ENCODE peak calls at places on chromosomes 2 and 18, in eight cellular contexts. One of them, this sample, is unnamed.

GRCh38 chr18:10863026-10863425 is 286.3 kb downstream of the PIEZO2 start:
- DNase-seq in lower leg skin: no peak
- DNase-seq in neural crest cell: no peak
- DNase-seq in Calu3: no peak
- DNase-seq in adrenal gland: no peak
- DNase-seq in cardiac fibroblast: peak
- DNase-seq in NB4: no peak
- DNase-seq in A549: no peak
- DNase-seq in this sample: no peak

GRCh38 chr2:18883626-18884456 is 294.5 kb upstream of the NT5C1B start:
- DNase-seq in A549: peak
- DNase-seq in lower leg skin: no peak
- DNase-seq in cardiac fibroblast: peak
- DNase-seq in NB4: peak
- DNase-seq in adrenal gland: no peak
- DNase-seq in Calu3: peak
- DNase-seq in neural crest cell: no peak
- DNase-seq in this sample: no peak

GRCh38 chr2:150041721-150042450 is 445.6 kb downstream of the RND3 start:
- DNase-seq in cardiac fibroblast: peak
- DNase-seq in adrenal gland: no peak
- DNase-seq in lower leg skin: no peak
- DNase-seq in A549: no peak
- DNase-seq in NB4: no peak
- DNase-seq in Calu3: no peak
- DNase-seq in neural crest cell: no peak
- DNase-seq in this sample: no peak

GRCh38 chr2:236654496-236654895 is 84.9 kb downstream of the ACKR3 start:
- DNase-seq in cardiac fibroblast: no peak
- DNase-seq in neural crest cell: no peak
- DNase-seq in lower leg skin: peak
- DNase-seq in A549: no peak
- DNase-seq in Calu3: no peak
- DNase-seq in NB4: no peak
- DNase-seq in adrenal gland: no peak
- DNase-seq in this sample: no peak

GRCh38 chr2:148614332-148615049 is 30.1 kb upstream of the EPC2 start:
- DNase-seq in lower leg skin: peak
- DNase-seq in cardiac fibroblast: peak
- DNase-seq in adrenal gland: no peak
- DNase-seq in neural crest cell: no peak
- DNase-seq in A549: peak
- DNase-seq in NB4: peak
- DNase-seq in Calu3: peak
- DNase-seq in this sample: peak

GRCh38 chr18:57748770-57749603 is 54.1 kb downstream of the ATP8B1 start:
- DNase-seq in Calu3: peak
- DNase-seq in adrenal gland: no peak
- DNase-seq in lower leg skin: no peak
- DNase-seq in neural crest cell: no peak
- DNase-seq in cardiac fibroblast: peak
- DNase-seq in A549: peak
- DNase-seq in NB4: peak
- DNase-seq in this sample: peak

GRCh38 chr2:26068602-26069298 is 34.9 kb downstream of the RAB10 start:
- DNase-seq in A549: peak
- DNase-seq in lower leg skin: no peak
- DNase-seq in adrenal gland: no peak
- DNase-seq in NB4: peak
- DNase-seq in cardiac fibroblast: peak
- DNase-seq in neural crest cell: no peak
- DNase-seq in Calu3: peak
- DNase-seq in this sample: peak

GRCh38 chr2:42021490-42021889 is 26.3 kb upstream of the PKDCC start:
- DNase-seq in Calu3: no peak
- DNase-seq in neural crest cell: no peak
- DNase-seq in NB4: no peak
- DNase-seq in A549: peak
- DNase-seq in adrenal gland: peak
- DNase-seq in cardiac fibroblast: peak
- DNase-seq in lower leg skin: no peak
- DNase-seq in this sample: no peak

GRCh38 chr18:49639643-49640361 is 77.9 kb downstream of the LIPG start:
- DNase-seq in A549: no peak
- DNase-seq in neural crest cell: no peak
- DNase-seq in lower leg skin: no peak
- DNase-seq in adrenal gland: no peak
- DNase-seq in NB4: no peak
- DNase-seq in cardiac fibroblast: peak
- DNase-seq in Calu3: no peak
- DNase-seq in this sample: no peak

GRCh38 chr2:27262379-27263286 is at the start of gene SLC30A3:
- DNase-seq in adrenal gland: peak
- DNase-seq in neural crest cell: peak
- DNase-seq in Calu3: peak
- DNase-seq in NB4: no peak
- DNase-seq in lower leg skin: peak
- DNase-seq in cardiac fibroblast: peak
- DNase-seq in A549: peak
- DNase-seq in this sample: peak

GRCh38 chr2:201707753-201708152 is 9.3 kb upstream of the MPP4 start:
- DNase-seq in cardiac fibroblast: peak
- DNase-seq in A549: peak
- DNase-seq in NB4: no peak
- DNase-seq in lower leg skin: no peak
- DNase-seq in Calu3: no peak
- DNase-seq in adrenal gland: no peak
- DNase-seq in neural crest cell: no peak
- DNase-seq in this sample: no peak

GRCh38 chr2:36373149-36373880 is 17.7 kb downstream of the CRIM1 start:
- DNase-seq in lower leg skin: no peak
- DNase-seq in cardiac fibroblast: peak
- DNase-seq in A549: peak
- DNase-seq in Calu3: no peak
- DNase-seq in NB4: no peak
- DNase-seq in adrenal gland: no peak
- DNase-seq in neural crest cell: no peak
- DNase-seq in this sample: no peak

GRCh38 chr2:216777637-216778273 is 82.1 kb downstream of the TNP1 start:
- DNase-seq in Calu3: peak
- DNase-seq in neural crest cell: peak
- DNase-seq in adrenal gland: no peak
- DNase-seq in cardiac fibroblast: peak
- DNase-seq in A549: peak
- DNase-seq in lower leg skin: no peak
- DNase-seq in NB4: peak
- DNase-seq in this sample: peak
- TF ChIP-seq CTCF in Calu3: peak
- TF ChIP-seq CTCF in neural crest cell: peak
- TF ChIP-seq CTCF in adrenal gland: peak
- TF ChIP-seq CTCF in cardiac fibroblast: peak
- TF ChIP-seq CTCF in A549: peak
- TF ChIP-seq CTCF in lower leg skin: no peak
- TF ChIP-seq CTCF in NB4: peak
- TF ChIP-seq CTCF in this sample: peak

GRCh38 chr2:171522057-171522803 is at the start of gene CYBRD1:
- DNase-seq in NB4: peak
- DNase-seq in A549: peak
- DNase-seq in neural crest cell: peak
- DNase-seq in adrenal gland: peak
- DNase-seq in Calu3: peak
- DNase-seq in lower leg skin: peak
- DNase-seq in cardiac fibroblast: peak
- DNase-seq in this sample: peak
- TF ChIP-seq CTCF in NB4: no peak
- TF ChIP-seq CTCF in A549: peak
- TF ChIP-seq CTCF in neural crest cell: no peak
- TF ChIP-seq CTCF in adrenal gland: no peak
- TF ChIP-seq CTCF in Calu3: no peak
- TF ChIP-seq CTCF in lower leg skin: no peak
- TF ChIP-seq CTCF in cardiac fibroblast: peak
- TF ChIP-seq CTCF in this sample: peak

DNA sequence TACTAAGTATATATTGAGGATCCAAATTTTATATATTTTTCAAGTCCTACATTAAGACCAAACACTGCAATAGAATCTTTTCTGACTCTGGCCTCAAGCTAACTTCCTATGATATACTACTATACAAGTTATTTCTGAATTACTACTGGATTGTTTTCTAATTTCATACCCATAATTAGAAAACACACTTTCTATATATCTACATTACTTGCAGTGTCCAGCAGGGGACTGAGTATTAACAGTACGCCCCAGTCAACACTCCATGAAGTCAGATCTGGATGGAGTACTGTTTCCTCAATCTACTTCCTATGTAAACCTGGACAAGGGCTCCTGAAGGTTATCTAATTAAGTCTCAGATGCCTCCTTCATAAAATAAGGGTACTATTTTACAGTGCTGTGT is 26.5 kb downstream of the RMP24 start:
- DNase-seq in adrenal gland: no peak
- DNase-seq in A549: peak
- DNase-seq in neural crest cell: no peak
- DNase-seq in NB4: peak
- DNase-seq in Calu3: no peak
- DNase-seq in lower leg skin: no peak
- DNase-seq in cardiac fibroblast: no peak
- DNase-seq in this sample: no peak
- TF ChIP-seq CTCF in adrenal gland: no peak
- TF ChIP-seq CTCF in A549: no peak
- TF ChIP-seq CTCF in neural crest cell: peak
- TF ChIP-seq CTCF in NB4: peak
- TF ChIP-seq CTCF in Calu3: peak
- TF ChIP-seq CTCF in lower leg skin: no peak
- TF ChIP-seq CTCF in cardiac fibroblast: peak
- TF ChIP-seq CTCF in this sample: no peak

GRCh38 chr2:230071421-230071820 is 2.7 kb upstream of the SLC16A14 start:
- DNase-seq in lower leg skin: no peak
- DNase-seq in A549: no peak
- DNase-seq in neural crest cell: no peak
- DNase-seq in adrenal gland: no peak
- DNase-seq in NB4: no peak
- DNase-seq in Calu3: no peak
- DNase-seq in cardiac fibroblast: no peak
- DNase-seq in this sample: no peak

GRCh38 chr2:230069418-230069817 is 694 bp upstream of the SLC16A14 start:
- DNase-seq in A549: no peak
- DNase-seq in cardiac fibroblast: no peak
- DNase-seq in NB4: no peak
- DNase-seq in neural crest cell: no peak
- DNase-seq in Calu3: no peak
- DNase-seq in adrenal gland: no peak
- DNase-seq in lower leg skin: no peak
- DNase-seq in this sample: no peak

GRCh38 chr2:230067990-230068657 is 600 bp downstream of the SLC16A14 start:
- DNase-seq in lower leg skin: no peak
- DNase-seq in neural crest cell: peak
- DNase-seq in A549: peak
- DNase-seq in adrenal gland: peak
- DNase-seq in NB4: peak
- DNase-seq in cardiac fibroblast: peak
- DNase-seq in Calu3: peak
- DNase-seq in this sample: peak

DNA sequence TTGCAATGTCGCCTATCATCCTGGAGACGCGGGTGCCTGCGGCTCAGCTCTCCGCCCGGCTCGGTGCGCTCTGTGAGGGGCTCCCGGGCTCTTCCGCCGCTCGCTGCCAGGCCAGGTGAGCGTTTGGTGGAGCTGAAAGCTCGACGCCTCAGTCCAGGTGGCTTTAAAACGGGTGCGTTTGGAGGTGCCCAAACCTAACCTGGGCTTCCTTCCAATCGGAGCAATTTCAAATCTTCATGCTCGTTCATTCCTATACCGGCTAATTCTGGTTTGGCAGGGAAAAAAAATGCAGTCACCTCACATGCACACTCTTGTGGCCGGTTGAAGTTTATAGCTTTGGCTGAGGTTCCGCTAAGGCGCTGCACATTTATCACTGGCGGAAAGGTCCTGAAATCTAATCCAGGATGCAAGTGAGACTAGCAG is at the start of gene SLC16A14:
- DNase-seq in NB4: peak
- DNase-seq in cardiac fibroblast: peak
- DNase-seq in lower leg skin: no peak
- DNase-seq in neural crest cell: peak
- DNase-seq in Calu3: peak
- DNase-seq in A549: peak
- DNase-seq in adrenal gland: peak
- DNase-seq in this sample: peak
- TF ChIP-seq CTCF in NB4: peak
- TF ChIP-seq CTCF in cardiac fibroblast: peak
- TF ChIP-seq CTCF in lower leg skin: no peak
- TF ChIP-seq CTCF in neural crest cell: peak
- TF ChIP-seq CTCF in Calu3: no peak
- TF ChIP-seq CTCF in A549: no peak
- TF ChIP-seq CTCF in adrenal gland: no peak
- TF ChIP-seq CTCF in this sample: peak

GRCh38 chr2:146147448-146148012 is 1627.6 kb upstream of the ZEB2 start:
- DNase-seq in Calu3: no peak
- DNase-seq in lower leg skin: no peak
- DNase-seq in adrenal gland: no peak
- DNase-seq in cardiac fibroblast: peak
- DNase-seq in NB4: peak
- DNase-seq in A549: peak
- DNase-seq in neural crest cell: no peak
- DNase-seq in this sample: no peak
- TF ChIP-seq CTCF in Calu3: no peak
- TF ChIP-seq CTCF in lower leg skin: no peak
- TF ChIP-seq CTCF in adrenal gland: no peak
- TF ChIP-seq CTCF in cardiac fibroblast: peak
- TF ChIP-seq CTCF in NB4: no peak
- TF ChIP-seq CTCF in A549: no peak
- TF ChIP-seq CTCF in neural crest cell: no peak
- TF ChIP-seq CTCF in this sample: no peak

GRCh38 chr2:200658278-200658864 is 72.6 kb downstream of the AOX1 start:
- DNase-seq in cardiac fibroblast: no peak
- DNase-seq in adrenal gland: no peak
- DNase-seq in lower leg skin: no peak
- DNase-seq in neural crest cell: no peak
- DNase-seq in NB4: peak
- DNase-seq in Calu3: no peak
- DNase-seq in A549: peak
- DNase-seq in this sample: no peak
- TF ChIP-seq CTCF in cardiac fibroblast: no peak
- TF ChIP-seq CTCF in adrenal gland: no peak
- TF ChIP-seq CTCF in lower leg skin: no peak
- TF ChIP-seq CTCF in neural crest cell: no peak
- TF ChIP-seq CTCF in NB4: no peak
- TF ChIP-seq CTCF in Calu3: no peak
- TF ChIP-seq CTCF in A549: peak
- TF ChIP-seq CTCF in this sample: no peak

GRCh38 chr2:139946690-139947089 is 1166.5 kb upstream of the NXPH2 start:
- DNase-seq in adrenal gland: no peak
- DNase-seq in NB4: peak
- DNase-seq in cardiac fibroblast: no peak
- DNase-seq in lower leg skin: no peak
- DNase-seq in Calu3: peak
- DNase-seq in neural crest cell: no peak
- DNase-seq in A549: no peak
- DNase-seq in this sample: no peak
- TF ChIP-seq CTCF in adrenal gland: no peak
- TF ChIP-seq CTCF in NB4: no peak
- TF ChIP-seq CTCF in cardiac fibroblast: no peak
- TF ChIP-seq CTCF in lower leg skin: no peak
- TF ChIP-seq CTCF in Calu3: no peak
- TF ChIP-seq CTCF in neural crest cell: peak
- TF ChIP-seq CTCF in A549: no peak
- TF ChIP-seq CTCF in this sample: no peak

This sample was measured in GM10248.